ENCODE peak calls at places on chromosomes 6 and 20, in six cellular contexts. R, T, A, V, O and M are unnamed samples.

GRCh38 chr20:20930500-20930899 is 175.7 kb downstream of the LINC00237 start:
- DNase-seq in R (no peak), T (no peak), A (no peak), V (no peak), O (no peak), M (no peak)

GRCh38 chr6:36907781-36908180 is 22.0 kb downstream of the C6orf89 start:
- DNase-seq in R (no peak), T (no peak), A (no peak), V (no peak), O (no peak), M (no peak)

GRCh38 chr6:53879608-53880007 is 84.8 kb downstream of the LRRC1 start:
- DNase-seq in R (no peak), T (no peak), A (no peak), V (no peak), O (no peak), M (no peak)

GRCh38 chr6:24052632-24053031 is 73.4 kb upstream of the NRSN1 start:
- DNase-seq in R (no peak), T (no peak), A (no peak), V (no peak), O (no peak), M (no peak)

GRCh38 chr6:78810698-78811097 is 56.7 kb upstream of the IRAK1BP1 start:
- DNase-seq in R (no peak), T (no peak), A (no peak), V (no peak), O (no peak), M (no peak)

GRCh38 chr6:36235309-36235708 is 34.6 kb upstream of the PNPLA1 start:
- DNase-seq in R (no peak), T (no peak), A (no peak), V (no peak), O (no peak), M (no peak)

GRCh38 chr6:73564578-73565345 is 43.9 kb upstream of the EEF1A1 start:
- DNase-seq in R (no peak), T (no peak), A (no peak), V (no peak), O (no peak), M (no peak)

GRCh38 chr6:20260360-20260759 is 48.1 kb upstream of the MBOAT1 start:
- DNase-seq in R (no peak), T (no peak), A (no peak), V (no peak), O (no peak), M (no peak)

GRCh38 chr6:105522626-105523322 is 119.9 kb upstream of the PREP start:
- DNase-seq in R (no peak), T (no peak), A (no peak), V (no peak), O (no peak), M (no peak)

GRCh38 chr6:6699741-6700367 is 111.3 kb downstream of the LY86 start:
- DNase-seq in R (no peak), T (no peak), A (no peak), V (no peak), O (no peak), M (no peak)

GRCh38 chr6:38393986-38394385 is 245.7 kb downstream of the BTBD9 start:
- DNase-seq in R (no peak), T (no peak), A (no peak), V (no peak), O (no peak), M (no peak)

GRCh38 chr6:133184798-133185380 is 56.3 kb upstream of the EYA4 start:
- DNase-seq in R (no peak), T (no peak), A (no peak), V (no peak), O (no peak), M (no peak)

GRCh38 chr20:878511-879307 is 37.4 kb downstream of the ANGPT4 start:
- DNase-seq in R (no peak), T (peak), A (no peak), V (peak), O (peak), M (peak)

GRCh38 chr6:136767583-136768307 is 24.5 kb downstream of the MAP3K5 start:
- DNase-seq in R (no peak), T (no peak), A (no peak), V (no peak), O (no peak), M (no peak)

GRCh38 chr6:41638801-41639555 is 710 bp downstream of the MDFI start:
- DNase-seq in R (no peak), T (peak), A (no peak), V (no peak), O (no peak), M (no peak)

GRCh38 chr20:24763386-24764026 is 185.6 kb upstream of the CST7 start:
- DNase-seq in R (no peak), T (no peak), A (no peak), V (no peak), O (no peak), M (no peak)

GRCh38 chr20:19565721-19566120 is 192.3 kb upstream of the RIN2 start:
- DNase-seq in R (no peak), T (no peak), A (no peak), V (no peak), O (no peak), M (no peak)

GRCh38 chr6:45640081-45640491 is 262.4 kb upstream of the SUPT3H start:
- DNase-seq in R (no peak), T (no peak), A (no peak), V (no peak), O (no peak), M (no peak)

GRCh38 chr20:17648306-17648646 is 33.8 kb downstream of the RRBP1 start:
- DNase-seq in R (no peak), T (no peak), A (no peak), V (no peak), O (no peak), M (no peak)